ENCODE peak calls at places on chromosomes 16 and 17, in six cellular contexts. C is HTR-8/SVneo; P is CD8-positive, alpha-beta T cell; T is Peyer's patch; B is upper lobe of right lung; U is activated CD8-positive, alpha-beta T cell treated with anti-CD3 and anti-CD28 coated beads for 36 hours. O is an unnamed sample.

GRCh38 chr17:40707720-40708119 is 4.2 kb upstream of the KRT24 start:
- DNase-seq in B (peak), T (peak), P (no peak), C (no peak), U (no peak), O (no peak)

GRCh38 chr16:17607075-17607509 is 136.3 kb upstream of the XYLT1 start:
- DNase-seq in B (no peak), U (peak), P (no peak), C (no peak), T (no peak), O (no peak)

GRCh38 chr17:81863123-81863675 is 2.9 kb upstream of the P4HB start:
- DNase-seq in P (no peak), U (no peak), C (no peak), B (no peak), T (no peak), O (no peak)

GRCh38 chr17:73705594-73705993 is 61.3 kb upstream of the SDK2 start:
- DNase-seq in C (peak), B (no peak), T (no peak), P (no peak), U (no peak), O (no peak)

GRCh38 chr17:79606487-79606886 is 4.4 kb downstream of the RBFOX3 start:
- DNase-seq in T (no peak), B (no peak), U (no peak), C (no peak), P (no peak), O (no peak)

GRCh38 chr17:81513669-81514484 is 1.3 kb upstream of the ACTG1 start:
- DNase-seq in U (peak), T (peak), C (no peak), P (peak), B (peak), O (peak)

GRCh38 chr16:4601317-4602186 is 13.1 kb downstream of the UBALD1 start:
- DNase-seq in U (no peak), C (no peak), T (no peak), B (no peak), P (no peak), O (peak)

GRCh38 chr17:32746698-32747097 is 130.2 kb downstream of the MYO1D start:
- DNase-seq in U (no peak), C (no peak), P (no peak), B (no peak), T (no peak), O (no peak)

GRCh38 chr17:44187131-44187899 is 543 bp downstream of the TMUB2 start:
- DNase-seq in U (peak), T (no peak), C (peak), B (no peak), P (no peak), O (peak)

GRCh38 chr17:82917656-82918345 is 78.0 kb upstream of the ZNF750 start:
- DNase-seq in P (peak), C (peak), B (no peak), T (no peak), U (peak), O (no peak)

GRCh38 chr17:48579738-48580543 is 1.8 kb upstream of the HOXB4 start:
- DNase-seq in B (no peak), P (no peak), C (no peak), T (no peak), U (no peak), O (no peak)

GRCh38 chr16:14365200-14365851 is 264.7 kb downstream of the PARN start:
- DNase-seq in B (no peak), C (no peak), P (no peak), U (no peak), T (no peak), O (no peak)

GRCh38 chr16:71540-72341 is 690 bp downstream of the RHBDF1 start:
- DNase-seq in C (peak), U (no peak), T (peak), B (peak), P (no peak), O (no peak)

GRCh38 chr17:67434061-67434525 is 57.0 kb downstream of the PITPNC1 start:
- DNase-seq in P (peak), C (no peak), T (peak), U (peak), B (peak), O (peak)

GRCh38 chr17:29588561-29589411 is 662 bp downstream of the GIT1 start:
- DNase-seq in C (peak), B (peak), T (peak), U (peak), P (peak), O (peak)

GRCh38 chr16:19583665-19584300 is 28.3 kb downstream of the VPS35L start:
- DNase-seq in C (no peak), B (no peak), T (peak), U (peak), P (peak), O (no peak)

GRCh38 chr16:23082161-23082788 is 67.0 kb downstream of the USP31 start:
- DNase-seq in U (no peak), P (no peak), B (no peak), T (no peak), C (no peak), O (no peak)

GRCh38 chr16:12613992-12614661 is 189.6 kb downstream of the CPPED1 start:
- DNase-seq in P (no peak), B (no peak), U (no peak), C (no peak), T (no peak), O (no peak)

GRCh38 chr17:39618252-39618913 is 8.4 kb upstream of the PPP1R1B start:
- DNase-seq in C (peak), T (no peak), B (no peak), U (no peak), P (no peak), O (no peak)

GRCh38 chr16:30926937-30927788 is 3.8 kb downstream of the FBXL19 start:
- DNase-seq in U (no peak), B (no peak), P (no peak), T (no peak), C (no peak), O (no peak)

GRCh38 chr17:43906951-43907424 is 348 bp downstream of the MPP2 start:
- DNase-seq in P (peak), U (no peak), T (no peak), B (no peak), C (no peak), O (no peak)

GRCh38 chr17:6753006-6753445 is 2.8 kb upstream of the XAF1 start:
- DNase-seq in C (peak), T (peak), P (peak), B (no peak), U (peak), O (peak)

GRCh38 chr16:30473231-30474061 is 904 bp downstream of the ITGAL start:
- DNase-seq in B (peak), T (peak), U (peak), C (no peak), P (peak), O (peak)

GRCh38 chr17:81440511-81441244 is 45.4 kb downstream of the BAHCC1 start:
- DNase-seq in U (peak), C (peak), P (no peak), T (no peak), B (no peak), O (no peak)

GRCh38 chr16:77993586-77993985 is 28.8 kb upstream of the CLEC3A start:
- DNase-seq in P (no peak), T (no peak), B (no peak), C (no peak), U (no peak), O (no peak)

GRCh38 chr16:74460542-74460941 is 39.3 kb upstream of the CLEC18B start:
- DNase-seq in B (no peak), U (no peak), C (no peak), T (no peak), P (no peak), O (no peak)

GRCh38 chr16:55274391-55274790 is 49.6 kb upstream of the IRX6 start:
- DNase-seq in C (no peak), P (no peak), T (no peak), U (no peak), B (no peak), O (no peak)

GRCh38 chr17:76345377-76345945 is 8.3 kb downstream of the PRPSAP1 start:
- DNase-seq in U (no peak), C (no peak), T (no peak), P (no peak), B (no peak), O (peak)

GRCh38 chr17:7558544-7559306 is at the start of gene TNFSF13:
- DNase-seq in U (peak), P (no peak), C (no peak), B (peak), T (peak), O (peak)